ENCODE peak calls at places on chromosomes 12 and 14, in nine cellular contexts. One of them, this sample, is unnamed.

GRCh38 chr12:108342985-108343384 is 3.9 kb upstream of the CMKLR1 start:
- DNase-seq in activated CD8-positive, alpha-beta memory T cell treated with anti-CD3 and anti-CD28 coated beads for 1 hour: no peak
- DNase-seq in KBM-7: no peak
- DNase-seq in fibroblast of lung: no peak
- DNase-seq in DMS153: no peak
- DNase-seq in kidney glomerular epithelial cell: no peak
- DNase-seq in stimulated activated CD8-positive, alpha-beta memory T cell treated with anti-CD3 and anti-CD28 coated beads, Interleukin-15, amount 100 ng/mL, for 24 hours: no peak
- DNase-seq in neural crest cell: no peak
- DNase-seq in anterior cingulate cortex: no peak
- DNase-seq in this sample: no peak

GRCh38 chr12:88577537-88577936 is 2.7 kb downstream of the KITLG start:
- DNase-seq in fibroblast of lung: no peak
- DNase-seq in kidney glomerular epithelial cell: peak; percentile 53
- DNase-seq in anterior cingulate cortex: no peak
- DNase-seq in KBM-7: no peak
- DNase-seq in stimulated activated CD8-positive, alpha-beta memory T cell treated with anti-CD3 and anti-CD28 coated beads, Interleukin-15, amount 100 ng/mL, for 24 hours: no peak
- DNase-seq in DMS153: no peak
- DNase-seq in neural crest cell: no peak
- DNase-seq in activated CD8-positive, alpha-beta memory T cell treated with anti-CD3 and anti-CD28 coated beads for 1 hour: no peak
- DNase-seq in this sample: no peak

GRCh38 chr12:123250471-123251383 is 17.5 kb downstream of the MTRFR start:
- DNase-seq in anterior cingulate cortex: no peak
- DNase-seq in stimulated activated CD8-positive, alpha-beta memory T cell treated with anti-CD3 and anti-CD28 coated beads, Interleukin-15, amount 100 ng/mL, for 24 hours: no peak
- DNase-seq in neural crest cell: no peak
- DNase-seq in KBM-7: no peak
- DNase-seq in DMS153: peak; percentile 80
- DNase-seq in kidney glomerular epithelial cell: peak; percentile 86
- DNase-seq in activated CD8-positive, alpha-beta memory T cell treated with anti-CD3 and anti-CD28 coated beads for 1 hour: no peak
- DNase-seq in fibroblast of lung: no peak
- DNase-seq in this sample: no peak

GRCh38 chr12:50351120-50352043 is 45.0 kb downstream of the FAM186A start:
- DNase-seq in fibroblast of lung: no peak
- DNase-seq in stimulated activated CD8-positive, alpha-beta memory T cell treated with anti-CD3 and anti-CD28 coated beads, Interleukin-15, amount 100 ng/mL, for 24 hours: no peak
- DNase-seq in anterior cingulate cortex: no peak
- DNase-seq in KBM-7: no peak
- DNase-seq in neural crest cell: no peak
- DNase-seq in activated CD8-positive, alpha-beta memory T cell treated with anti-CD3 and anti-CD28 coated beads for 1 hour: no peak
- DNase-seq in kidney glomerular epithelial cell: no peak
- DNase-seq in DMS153: peak; percentile 3
- DNase-seq in this sample: no peak

GRCh38 chr12:121933522-121934317 is 15.3 kb downstream of the CFAP251 start:
- DNase-seq in neural crest cell: no peak
- DNase-seq in fibroblast of lung: no peak
- DNase-seq in activated CD8-positive, alpha-beta memory T cell treated with anti-CD3 and anti-CD28 coated beads for 1 hour: no peak
- DNase-seq in stimulated activated CD8-positive, alpha-beta memory T cell treated with anti-CD3 and anti-CD28 coated beads, Interleukin-15, amount 100 ng/mL, for 24 hours: no peak
- DNase-seq in anterior cingulate cortex: no peak
- DNase-seq in DMS153: no peak
- DNase-seq in kidney glomerular epithelial cell: no peak
- DNase-seq in KBM-7: no peak
- DNase-seq in this sample: no peak

GRCh38 chr14:41891624-41892023 is 284.9 kb downstream of the LRFN5 start:
- DNase-seq in neural crest cell: no peak
- DNase-seq in stimulated activated CD8-positive, alpha-beta memory T cell treated with anti-CD3 and anti-CD28 coated beads, Interleukin-15, amount 100 ng/mL, for 24 hours: no peak
- DNase-seq in anterior cingulate cortex: no peak
- DNase-seq in kidney glomerular epithelial cell: no peak
- DNase-seq in activated CD8-positive, alpha-beta memory T cell treated with anti-CD3 and anti-CD28 coated beads for 1 hour: no peak
- DNase-seq in DMS153: no peak
- DNase-seq in KBM-7: no peak
- DNase-seq in fibroblast of lung: peak; percentile 4
- DNase-seq in this sample: no peak

GRCh38 chr14:105165761-105166485 is 2.7 kb downstream of the JAG2 start:
- DNase-seq in DMS153: no peak
- DNase-seq in fibroblast of lung: no peak
- DNase-seq in neural crest cell: no peak
- DNase-seq in KBM-7: no peak
- DNase-seq in activated CD8-positive, alpha-beta memory T cell treated with anti-CD3 and anti-CD28 coated beads for 1 hour: no peak
- DNase-seq in kidney glomerular epithelial cell: no peak
- DNase-seq in stimulated activated CD8-positive, alpha-beta memory T cell treated with anti-CD3 and anti-CD28 coated beads, Interleukin-15, amount 100 ng/mL, for 24 hours: no peak
- DNase-seq in anterior cingulate cortex: no peak
- DNase-seq in this sample: no peak

GRCh38 chr14:95527392-95528002 is 7.4 kb upstream of the GLRX5 start:
- DNase-seq in kidney glomerular epithelial cell: peak; percentile 61
- DNase-seq in DMS153: no peak
- DNase-seq in anterior cingulate cortex: no peak
- DNase-seq in neural crest cell: no peak
- DNase-seq in fibroblast of lung: peak; percentile 91
- DNase-seq in activated CD8-positive, alpha-beta memory T cell treated with anti-CD3 and anti-CD28 coated beads for 1 hour: no peak
- DNase-seq in stimulated activated CD8-positive, alpha-beta memory T cell treated with anti-CD3 and anti-CD28 coated beads, Interleukin-15, amount 100 ng/mL, for 24 hours: no peak
- DNase-seq in KBM-7: peak; percentile 71
- DNase-seq in this sample: peak; percentile 49

GRCh38 chr14:68365228-68365627 is 427.6 kb downstream of the ZFP36L1 start:
- DNase-seq in kidney glomerular epithelial cell: no peak
- DNase-seq in activated CD8-positive, alpha-beta memory T cell treated with anti-CD3 and anti-CD28 coated beads for 1 hour: no peak
- DNase-seq in fibroblast of lung: peak; percentile 56
- DNase-seq in stimulated activated CD8-positive, alpha-beta memory T cell treated with anti-CD3 and anti-CD28 coated beads, Interleukin-15, amount 100 ng/mL, for 24 hours: no peak
- DNase-seq in anterior cingulate cortex: no peak
- DNase-seq in DMS153: no peak
- DNase-seq in neural crest cell: no peak
- DNase-seq in KBM-7: no peak
- DNase-seq in this sample: no peak

GRCh38 chr12:14589169-14590004 is 21.7 kb upstream of the PLBD1 start:
- DNase-seq in fibroblast of lung: no peak
- DNase-seq in neural crest cell: no peak
- DNase-seq in stimulated activated CD8-positive, alpha-beta memory T cell treated with anti-CD3 and anti-CD28 coated beads, Interleukin-15, amount 100 ng/mL, for 24 hours: no peak
- DNase-seq in activated CD8-positive, alpha-beta memory T cell treated with anti-CD3 and anti-CD28 coated beads for 1 hour: no peak
- DNase-seq in anterior cingulate cortex: no peak
- DNase-seq in kidney glomerular epithelial cell: no peak
- DNase-seq in DMS153: no peak
- DNase-seq in KBM-7: no peak
- DNase-seq in this sample: no peak

GRCh38 chr12:1533205-1533601 is 61.2 kb downstream of the FBXL14 start:
- DNase-seq in neural crest cell: no peak
- DNase-seq in stimulated activated CD8-positive, alpha-beta memory T cell treated with anti-CD3 and anti-CD28 coated beads, Interleukin-15, amount 100 ng/mL, for 24 hours: no peak
- DNase-seq in kidney glomerular epithelial cell: no peak
- DNase-seq in anterior cingulate cortex: no peak
- DNase-seq in DMS153: no peak
- DNase-seq in fibroblast of lung: no peak
- DNase-seq in KBM-7: peak; percentile 57
- DNase-seq in activated CD8-positive, alpha-beta memory T cell treated with anti-CD3 and anti-CD28 coated beads for 1 hour: no peak
- DNase-seq in this sample: no peak

GRCh38 chr14:38357557-38357956 is 101.7 kb upstream of the CLEC14A start:
- DNase-seq in anterior cingulate cortex: no peak
- DNase-seq in neural crest cell: no peak
- DNase-seq in DMS153: no peak
- DNase-seq in activated CD8-positive, alpha-beta memory T cell treated with anti-CD3 and anti-CD28 coated beads for 1 hour: no peak
- DNase-seq in fibroblast of lung: peak; percentile 90
- DNase-seq in kidney glomerular epithelial cell: no peak
- DNase-seq in stimulated activated CD8-positive, alpha-beta memory T cell treated with anti-CD3 and anti-CD28 coated beads, Interleukin-15, amount 100 ng/mL, for 24 hours: no peak
- DNase-seq in KBM-7: no peak
- DNase-seq in this sample: no peak

GRCh38 chr12:54018608-54018984 is 9.6 kb upstream of the HOXC6 start:
- DNase-seq in fibroblast of lung: no peak
- DNase-seq in KBM-7: no peak
- DNase-seq in anterior cingulate cortex: no peak
- DNase-seq in neural crest cell: no peak
- DNase-seq in kidney glomerular epithelial cell: no peak
- DNase-seq in DMS153: no peak
- DNase-seq in stimulated activated CD8-positive, alpha-beta memory T cell treated with anti-CD3 and anti-CD28 coated beads, Interleukin-15, amount 100 ng/mL, for 24 hours: no peak
- DNase-seq in activated CD8-positive, alpha-beta memory T cell treated with anti-CD3 and anti-CD28 coated beads for 1 hour: no peak
- DNase-seq in this sample: no peak

GRCh38 chr12:130583317-130583716 is 132.8 kb downstream of the RIMBP2 start:
- DNase-seq in stimulated activated CD8-positive, alpha-beta memory T cell treated with anti-CD3 and anti-CD28 coated beads, Interleukin-15, amount 100 ng/mL, for 24 hours: no peak
- DNase-seq in neural crest cell: no peak
- DNase-seq in kidney glomerular epithelial cell: no peak
- DNase-seq in fibroblast of lung: no peak
- DNase-seq in anterior cingulate cortex: no peak
- DNase-seq in KBM-7: no peak
- DNase-seq in DMS153: no peak
- DNase-seq in activated CD8-positive, alpha-beta memory T cell treated with anti-CD3 and anti-CD28 coated beads for 1 hour: no peak
- DNase-seq in this sample: no peak

GRCh38 chr14:77843155-77843554 is 43.2 kb downstream of the ADCK1 start:
- DNase-seq in KBM-7: no peak
- DNase-seq in DMS153: no peak
- DNase-seq in anterior cingulate cortex: no peak
- DNase-seq in neural crest cell: no peak
- DNase-seq in stimulated activated CD8-positive, alpha-beta memory T cell treated with anti-CD3 and anti-CD28 coated beads, Interleukin-15, amount 100 ng/mL, for 24 hours: no peak
- DNase-seq in kidney glomerular epithelial cell: no peak
- DNase-seq in activated CD8-positive, alpha-beta memory T cell treated with anti-CD3 and anti-CD28 coated beads for 1 hour: no peak
- DNase-seq in fibroblast of lung: no peak
- DNase-seq in this sample: no peak